ENCODE peak calls at places on chromosomes 1 and 21, in six cellular contexts. G is CD4-positive, alpha-beta T cell; T is neural progenitor cell; L is SK-N-SH; V is uterus; I is IMR-90. W is an unnamed sample.
A peak's percentile ranks its signal among the peaks of the same experiment; 100 is the strongest.

GRCh38 chr1:65820983-65821382 is 28.3 kb downstream of the PDE4B start:
- DNase-seq in T (no peak), L (no peak), V (no peak), I (peak; percentile 97), G (no peak), W (no peak)

GRCh38 chr1:109667452-109668122 is at the start of gene GSTM2:
- DNase-seq in T (peak; percentile 95), G (peak; percentile 64), I (peak; percentile 77), V (peak; percentile 95), L (peak; percentile 96), W (peak; percentile 94)

GRCh38 chr21:45499201-45499750 is 43.0 kb downstream of the SLC19A1 start:
- DNase-seq in I (no peak), L (no peak), V (no peak), G (no peak), T (no peak), W (no peak)

GRCh38 chr1:94713472-94714141 is 106.5 kb upstream of the SLC44A3 start:
- DNase-seq in T (no peak), G (no peak), V (peak; percentile 94), I (peak; percentile 99), L (peak; percentile 21), W (peak; percentile 91)

GRCh38 chr1:179229214-179230140 is at the start of gene ABL2:
- DNase-seq in L (peak; percentile 96), V (peak; percentile 19), T (peak; percentile 85), G (peak; percentile 25), I (no peak), W (no peak)

GRCh38 chr21:45192332-45192731 is 95.4 kb downstream of the POFUT2 start:
- DNase-seq in I (no peak), T (peak; percentile 33), G (no peak), V (no peak), L (no peak), W (no peak)

GRCh38 chr1:51293898-51294515 is 36.4 kb downstream of the TTC39A start:
- DNase-seq in I (no peak), G (no peak), V (no peak), L (no peak), T (no peak), W (no peak)

GRCh38 chr1:36523850-36524249 is 41.1 kb upstream of the CSF3R start:
- DNase-seq in L (no peak), G (no peak), V (no peak), I (no peak), T (no peak), W (no peak)

GRCh38 chr1:245957446-245957845 is 549.6 kb downstream of the SMYD3 start:
- DNase-seq in L (no peak), V (no peak), G (no peak), I (no peak), T (no peak), W (no peak)

GRCh38 chr1:94020764-94021579 is 100.0 kb downstream of the ABCA4 start:
- DNase-seq in G (no peak), I (peak; percentile 98), T (no peak), L (no peak), V (no peak), W (no peak)

GRCh38 chr1:222877854-222878253 is 63.0 kb downstream of the DISP1 start:
- DNase-seq in V (no peak), T (no peak), G (no peak), I (no peak), L (no peak), W (no peak)

GRCh38 chr1:29688477-29689365 is 452.4 kb downstream of the PTPRU start:
- DNase-seq in L (no peak), T (no peak), V (no peak), G (no peak), I (peak; percentile 88), W (no peak)

GRCh38 chr1:202697038-202697437 is 13.2 kb downstream of the SYT2 start:
- DNase-seq in V (no peak), L (no peak), I (no peak), G (no peak), T (no peak), W (no peak)

GRCh38 chr1:242568666-242569065 is 44.2 kb upstream of the PLD5 start:
- DNase-seq in T (no peak), G (no peak), V (no peak), I (no peak), L (no peak), W (no peak)

GRCh38 chr1:230095938-230096337 is 28.9 kb downstream of the GALNT2 start:
- DNase-seq in L (no peak), V (no peak), I (no peak), T (no peak), G (no peak), W (no peak)

GRCh38 chr1:172682812-172683211 is 23.9 kb downstream of the FASLG start:
- DNase-seq in G (no peak), I (no peak), L (no peak), T (peak; percentile 67), V (no peak), W (no peak)

GRCh38 chr1:245079021-245079609 is 75.7 kb upstream of the KIF26B start:
- DNase-seq in G (no peak), V (no peak), T (peak; percentile 18), L (peak; percentile 34), I (peak; percentile 77), W (no peak)

GRCh38 chr1:234069760-234070159 is 165.3 kb downstream of the SLC35F3 start:
- DNase-seq in I (no peak), L (no peak), V (no peak), T (no peak), G (no peak), W (no peak)

GRCh38 chr21:38953516-38953915 is 147.8 kb downstream of the ETS2 start:
- DNase-seq in L (no peak), V (no peak), I (no peak), T (no peak), G (no peak), W (no peak)

GRCh38 chr1:218165687-218166088 is 119.4 kb upstream of the RRP15 start:
- DNase-seq in L (no peak), V (no peak), G (no peak), T (peak; percentile 32), I (no peak), W (no peak)

GRCh38 chr1:184882649-184883303 is 91.5 kb downstream of the NIBAN1 start:
- DNase-seq in T (no peak), I (no peak), V (peak; percentile 54), G (no peak), L (no peak), W (no peak)

GRCh38 chr1:168709407-168709891 is 19.6 kb downstream of the DPT start:
- DNase-seq in G (no peak), L (no peak), T (peak; percentile 27), I (peak; percentile 4), V (peak; percentile 43), W (no peak)

GRCh38 chr1:86640161-86640560 is 64.2 kb upstream of the SH3GLB1 start:
- DNase-seq in G (no peak), I (no peak), T (no peak), V (no peak), L (no peak), W (no peak)

GRCh38 chr1:234108921-234109320 is 204.4 kb downstream of the SLC35F3 start:
- DNase-seq in V (no peak), G (no peak), L (no peak), I (peak; percentile 46), T (no peak), W (no peak)

GRCh38 chr1:68178821-68179490 is 53.4 kb downstream of the WLS start:
- DNase-seq in G (no peak), L (no peak), T (no peak), I (peak; percentile 68), V (no peak), W (no peak)

GRCh38 chr1:53835491-53835890 is 2.6 kb downstream of the NDC1 start:
- DNase-seq in V (no peak), L (no peak), T (no peak), I (peak; percentile 82), G (no peak), W (no peak)

GRCh38 chr1:55670331-55671082 is 455.3 kb upstream of the USP24 start:
- DNase-seq in V (no peak), T (no peak), G (no peak), L (no peak), I (peak; percentile 23), W (no peak)

DNA sequence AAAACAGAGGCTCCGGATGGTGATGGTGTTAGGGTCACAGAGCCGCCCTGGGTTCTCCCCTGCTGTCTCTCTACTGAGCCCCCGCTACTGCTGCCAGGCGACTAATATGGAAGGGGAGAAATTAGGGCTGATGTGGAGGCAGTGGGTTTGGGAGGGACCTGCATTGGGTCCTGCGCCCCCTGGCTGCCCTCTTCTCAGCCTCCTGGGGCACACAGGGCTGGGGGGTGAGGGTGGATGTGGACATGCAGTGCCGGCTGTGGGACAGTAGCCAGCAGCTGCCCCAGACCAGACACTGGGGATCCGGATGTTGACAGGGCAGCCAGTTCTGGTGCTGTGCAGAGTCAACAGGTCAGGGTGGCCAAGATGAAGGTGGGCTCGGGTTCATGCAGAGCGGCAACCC is 1.5 kb upstream of the CLCNKB start:
- DNase-seq in V (no peak), L (no peak), I (no peak), G (no peak), T (no peak), W (no peak)
- TF ChIP-seq CTCF in V (no peak), L (no peak), I (no peak), G (no peak), T (no peak), W (no peak)

DNA sequence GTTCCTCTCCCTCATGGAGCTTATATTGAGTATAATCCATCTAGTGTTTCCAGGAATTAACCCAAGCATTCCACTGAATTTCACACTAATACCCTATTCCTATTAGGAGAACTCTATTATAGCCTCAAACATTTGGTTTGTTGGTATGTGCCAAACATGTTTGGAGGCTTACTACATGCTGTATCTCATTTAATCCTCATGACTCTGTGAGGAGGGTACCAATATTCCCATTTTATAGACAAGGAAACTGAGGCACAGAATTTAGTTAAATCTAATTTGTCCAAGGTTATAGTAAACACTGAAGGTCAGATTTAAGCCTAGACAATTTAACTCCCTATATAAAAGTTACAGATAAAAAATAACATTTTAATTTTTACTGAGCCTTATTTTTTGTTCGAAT is 9.1 kb downstream of the FLVCR1 start:
- DNase-seq in L (no peak), G (no peak), V (no peak), I (no peak), T (no peak), W (no peak)
- H3K27ac ChIP-seq in L (no peak overlapping the region), G (no peak overlapping the region), V (no peak overlapping the region), I (no peak overlapping the region), T (no peak overlapping the region), W (no peak overlapping the region)

GRCh38 chr1:108557311-108557710 is 2.6 kb upstream of the EEIG2 start:
- DNase-seq in V (no peak), T (no peak), L (no peak), I (no peak), G (no peak), W (no peak)

GRCh38 chr1:108561145-108561458 is 1.2 kb downstream of the EEIG2 start:
- DNase-seq in I (no peak), V (no peak), L (no peak), T (no peak), G (no peak), W (no peak)

GRCh38 chr1:108560430-108561144 is 687 bp downstream of the EEIG2 start:
- DNase-seq in G (peak; percentile 10), I (peak; percentile 51), V (peak; percentile 35), L (peak; percentile 64), T (peak; percentile 70), W (peak; percentile 80)

GRCh38 chr1:108560143-108560429 is 186 bp downstream of the EEIG2 start:
- DNase-seq in G (no peak), T (no peak), I (no peak), V (no peak), L (peak; percentile 87), W (no peak)

GRCh38 chr1:108559215-108560142 is at the start of gene EEIG2:
- DNase-seq in V (peak; percentile 78), T (peak; percentile 92), I (peak; percentile 82), G (peak; percentile 85), L (peak; percentile 95), W (peak; percentile 86)
- TF ChIP-seq CTCF in V (peak; percentile 97), T (peak; percentile 74), I (peak; percentile 88), G (peak; percentile 56), L (peak; percentile 64), W (peak; percentile 91)

GRCh38 chr1:151343587-151343986 is 3.5 kb downstream of the RFX5 start:
- DNase-seq in V (no peak), L (no peak), I (no peak), G (no peak), T (no peak), W (no peak)
- H3K27ac ChIP-seq in V (no peak overlapping the region), L (no peak overlapping the region), I (no peak overlapping the region), G (no peak overlapping the region), T (no peak overlapping the region), W (no peak overlapping the region)

W was measured in right atrium auricular region.